ENCODE peak calls at places on chromosomes 2 and 18, in ten cellular contexts. W is Ammon's horn, J is tibial artery, Y is NCI-H1105 treated with DMSO at 0.1 percent for 48 hours, I is transverse colon, O is A549, M is hypothalamus, L is uterus, D is MG63, P is M059J. C is an unnamed sample.
A peak's percentile ranks its signal among the peaks of the same experiment; 100 is the strongest.

GRCh38 chr2:60446413-60447358 is 106.8 kb downstream of the BCL11A start:
- DNase-seq in J (no peak), M (no peak), Y (no peak), O (no peak), P (no peak), W (no peak), I (no peak), L (no peak), D (no peak), C (peak; percentile 60)

GRCh38 chr18:22055466-22055865 is 113.9 kb upstream of the GATA6 start:
- DNase-seq in I (no peak), Y (no peak), W (no peak), J (no peak), M (no peak), L (no peak), D (no peak), O (no peak), P (no peak), C (no peak)

GRCh38 chr2:219595250-219595649 is 2.4 kb upstream of the STK11IP start:
- DNase-seq in P (no peak), W (no peak), J (no peak), Y (no peak), O (no peak), M (no peak), I (no peak), D (no peak), L (no peak), C (no peak)

GRCh38 chr2:12314119-12314735 is 402.5 kb upstream of the TRIB2 start:
- DNase-seq in D (no peak), O (no peak), I (no peak), J (no peak), W (no peak), M (no peak), Y (no peak), L (no peak), P (no peak), C (no peak)

GRCh38 chr2:99522155-99522554 is 32.3 kb upstream of the REV1 start:
- DNase-seq in P (no peak), D (no peak), M (no peak), O (no peak), Y (no peak), I (no peak), W (no peak), J (no peak), L (no peak), C (no peak)

GRCh38 chr2:28624798-28625701 is 126.6 kb upstream of the PPP1CB start:
- DNase-seq in D (no peak), O (no peak), M (no peak), J (peak; percentile 78), P (peak; percentile 75), W (peak; percentile 57), I (peak; percentile 81), L (peak; percentile 66), Y (no peak), C (peak; percentile 49)

GRCh38 chr2:187008111-187008510 is 159.1 kb upstream of the ZSWIM2 start:
- DNase-seq in Y (no peak), I (no peak), D (no peak), O (no peak), J (no peak), L (no peak), P (no peak), M (no peak), W (no peak), C (no peak)

GRCh38 chr2:70247364-70248144 is 874 bp downstream of the TIA1 start:
- DNase-seq in W (no peak), D (no peak), I (no peak), P (peak; percentile 33), O (no peak), M (no peak), L (no peak), J (no peak), Y (peak; percentile 47), C (no peak)

GRCh38 chr18:26532367-26533340 is 15.7 kb downstream of the KCTD1 start:
- DNase-seq in W (no peak), M (no peak), O (no peak), P (peak; percentile 40), Y (no peak), J (no peak), D (no peak), I (no peak), L (no peak), C (no peak)